ENCODE peak calls at places on chromosomes 16 and 17, in five cellular contexts. One of them, this sample, is unnamed.

GRCh38 chr17:33072421-33073175 is 81.0 kb downstream of the SPACA3 start:
- DNase-seq in H9: no peak
- DNase-seq in IMR-90: no peak
- DNase-seq in mesendoderm: no peak
- DNase-seq in neuronal stem cell: no peak
- DNase-seq in this sample: peak; percentile 1

GRCh38 chr16:14373901-14374300 is 256.2 kb downstream of the PARN start:
- DNase-seq in H9: no peak
- DNase-seq in IMR-90: no peak
- DNase-seq in mesendoderm: no peak
- DNase-seq in neuronal stem cell: no peak
- DNase-seq in this sample: no peak

GRCh38 chr16:81817789-81818304 is 38.8 kb downstream of the PLCG2 start:
- DNase-seq in H9: no peak
- DNase-seq in IMR-90: no peak
- DNase-seq in mesendoderm: no peak
- DNase-seq in neuronal stem cell: no peak
- DNase-seq in this sample: no peak

GRCh38 chr17:48198950-48199541 is 91.5 kb downstream of the SNX11 start:
- DNase-seq in H9: no peak
- DNase-seq in IMR-90: no peak
- DNase-seq in mesendoderm: no peak
- DNase-seq in neuronal stem cell: no peak
- DNase-seq in this sample: peak; percentile 47

GRCh38 chr17:56320443-56320842 is 167.2 kb downstream of the ANKFN1 start:
- DNase-seq in H9: peak; percentile 29
- DNase-seq in IMR-90: peak; percentile 2
- DNase-seq in mesendoderm: peak; percentile 71
- DNase-seq in neuronal stem cell: peak; percentile 58
- DNase-seq in this sample: no peak

GRCh38 chr16:1089822-1090619 is 6.0 kb downstream of the C1QTNF8 start:
- DNase-seq in H9: no peak
- DNase-seq in IMR-90: no peak
- DNase-seq in mesendoderm: no peak
- DNase-seq in neuronal stem cell: no peak
- DNase-seq in this sample: no peak

GRCh38 chr17:27600471-27600870 is 30.5 kb upstream of the LGALS9 start:
- DNase-seq in H9: no peak
- DNase-seq in IMR-90: no peak
- DNase-seq in mesendoderm: no peak
- DNase-seq in neuronal stem cell: no peak
- DNase-seq in this sample: no peak

GRCh38 chr16:85479972-85480726 is 133.0 kb upstream of the GSE1 start:
- DNase-seq in H9: peak; percentile 67
- DNase-seq in IMR-90: no peak
- DNase-seq in mesendoderm: peak; percentile 36
- DNase-seq in neuronal stem cell: no peak
- DNase-seq in this sample: no peak

GRCh38 chr16:50736448-50736847 is 5.4 kb upstream of the CYLD start:
- DNase-seq in H9: no peak
- DNase-seq in IMR-90: no peak
- DNase-seq in mesendoderm: no peak
- DNase-seq in neuronal stem cell: no peak
- DNase-seq in this sample: no peak

GRCh38 chr16:25707982-25708583 is 16.3 kb downstream of the HS3ST4 start:
- DNase-seq in H9: peak; percentile 52
- DNase-seq in IMR-90: no peak
- DNase-seq in mesendoderm: peak; percentile 77
- DNase-seq in neuronal stem cell: no peak
- DNase-seq in this sample: no peak

GRCh38 chr16:71927383-71927782 is 32.1 kb downstream of the IST1 start:
- DNase-seq in H9: no peak
- DNase-seq in IMR-90: peak; percentile 90
- DNase-seq in mesendoderm: peak; percentile 53
- DNase-seq in neuronal stem cell: no peak
- DNase-seq in this sample: peak; percentile 80

GRCh38 chr17:59856859-59857794 is 35.6 kb downstream of the TUBD1 start:
- DNase-seq in H9: no peak
- DNase-seq in IMR-90: no peak
- DNase-seq in mesendoderm: no peak
- DNase-seq in neuronal stem cell: no peak
- DNase-seq in this sample: no peak

GRCh38 chr16:72689851-72690250 is 358.1 kb downstream of the ZFHX3 start:
- DNase-seq in H9: no peak
- DNase-seq in IMR-90: peak; percentile 17
- DNase-seq in mesendoderm: no peak
- DNase-seq in neuronal stem cell: no peak
- DNase-seq in this sample: no peak

GRCh38 chr16:74034862-74035261 is 261.8 kb upstream of the PSMD7 start:
- DNase-seq in H9: no peak
- DNase-seq in IMR-90: peak; percentile 11
- DNase-seq in mesendoderm: peak; percentile 54
- DNase-seq in neuronal stem cell: peak; percentile 36
- DNase-seq in this sample: no peak

GRCh38 chr17:520447-521167 is 168.0 kb upstream of the RPH3AL start:
- DNase-seq in H9: no peak
- DNase-seq in IMR-90: peak; percentile 71
- DNase-seq in mesendoderm: peak; percentile 81
- DNase-seq in neuronal stem cell: no peak
- DNase-seq in this sample: peak; percentile 61

GRCh38 chr17:77227461-77228223 is 86.9 kb downstream of the SEC14L1 start:
- DNase-seq in H9: no peak
- DNase-seq in IMR-90: no peak
- DNase-seq in mesendoderm: no peak
- DNase-seq in neuronal stem cell: no peak
- DNase-seq in this sample: no peak

GRCh38 chr17:1146551-1147265 is 33.1 kb downstream of the ABR start:
- DNase-seq in H9: no peak
- DNase-seq in IMR-90: no peak
- DNase-seq in mesendoderm: no peak
- DNase-seq in neuronal stem cell: no peak
- DNase-seq in this sample: no peak

GRCh38 chr17:63843387-63844292 is 1.2 kb upstream of the SMARCD2 start:
- DNase-seq in H9: no peak
- DNase-seq in IMR-90: peak; percentile 70
- DNase-seq in mesendoderm: no peak
- DNase-seq in neuronal stem cell: no peak
- DNase-seq in this sample: peak; percentile 18

GRCh38 chr16:15865742-15866141 is 8.9 kb upstream of the MYH11 start:
- DNase-seq in H9: no peak
- DNase-seq in IMR-90: peak; percentile 73
- DNase-seq in mesendoderm: no peak
- DNase-seq in neuronal stem cell: no peak
- DNase-seq in this sample: no peak

GRCh38 chr16:7025616-7026190 is 306.9 kb upstream of the RBFOX1 start:
- DNase-seq in H9: peak; percentile 89
- DNase-seq in IMR-90: no peak
- DNase-seq in mesendoderm: peak; percentile 91
- DNase-seq in neuronal stem cell: peak; percentile 88
- DNase-seq in this sample: no peak

GRCh38 chr16:49858200-49859129 is 2.6 kb upstream of the ZNF423 start:
- DNase-seq in H9: peak; percentile 67
- DNase-seq in IMR-90: no peak
- DNase-seq in mesendoderm: peak; percentile 53
- DNase-seq in neuronal stem cell: peak; percentile 58
- DNase-seq in this sample: peak; percentile 35

GRCh38 chr17:17732892-17733670 is 51.8 kb downstream of the RAI1 start:
- DNase-seq in H9: no peak
- DNase-seq in IMR-90: peak; percentile 81
- DNase-seq in mesendoderm: no peak
- DNase-seq in neuronal stem cell: no peak
- DNase-seq in this sample: peak; percentile 57

GRCh38 chr16:81181013-81181720 is 57.3 kb upstream of the BCO1 start:
- DNase-seq in H9: peak; percentile 96
- DNase-seq in IMR-90: peak; percentile 97
- DNase-seq in mesendoderm: peak; percentile 99
- DNase-seq in neuronal stem cell: peak; percentile 90
- DNase-seq in this sample: peak; percentile 98

GRCh38 chr16:31199430-31200041 is 3.0 kb downstream of the PYCARD start:
- DNase-seq in H9: no peak
- DNase-seq in IMR-90: no peak
- DNase-seq in mesendoderm: no peak
- DNase-seq in neuronal stem cell: no peak
- DNase-seq in this sample: no peak

GRCh38 chr16:14458576-14458975 is 171.5 kb downstream of the PARN start:
- DNase-seq in H9: peak; percentile 58
- DNase-seq in IMR-90: no peak
- DNase-seq in mesendoderm: peak; percentile 70
- DNase-seq in neuronal stem cell: no peak
- DNase-seq in this sample: no peak

GRCh38 chr17:81037026-81037782 is 2.3 kb downstream of the BAIAP2 start:
- DNase-seq in H9: no peak
- DNase-seq in IMR-90: no peak
- DNase-seq in mesendoderm: no peak
- DNase-seq in neuronal stem cell: no peak
- DNase-seq in this sample: peak; percentile 26

GRCh38 chr17:77634710-77635109 is 323.8 kb upstream of the TNRC6C start:
- DNase-seq in H9: peak; percentile 25
- DNase-seq in IMR-90: no peak
- DNase-seq in mesendoderm: no peak
- DNase-seq in neuronal stem cell: no peak
- DNase-seq in this sample: no peak

GRCh38 chr17:81339180-81339501 is 44.0 kb upstream of the SLC38A10 start:
- DNase-seq in H9: no peak
- DNase-seq in IMR-90: no peak
- DNase-seq in mesendoderm: peak; percentile 29
- DNase-seq in neuronal stem cell: no peak
- DNase-seq in this sample: no peak

GRCh38 chr16:8639694-8640093 is 18.2 kb downstream of the METTL22 start:
- DNase-seq in H9: no peak
- DNase-seq in IMR-90: no peak
- DNase-seq in mesendoderm: no peak
- DNase-seq in neuronal stem cell: no peak
- DNase-seq in this sample: no peak

GRCh38 chr17:40556884-40557414 is 8.3 kb downstream of the CCR7 start:
- DNase-seq in H9: peak; percentile 31
- DNase-seq in IMR-90: no peak
- DNase-seq in mesendoderm: no peak
- DNase-seq in neuronal stem cell: no peak
- DNase-seq in this sample: peak; percentile 39

GRCh38 chr17:40557531-40558299 is 7.6 kb downstream of the CCR7 start:
- DNase-seq in H9: no peak
- DNase-seq in IMR-90: no peak
- DNase-seq in mesendoderm: no peak
- DNase-seq in neuronal stem cell: no peak
- DNase-seq in this sample: no peak

GRCh38 chr17:40554646-40555295 is 10.5 kb downstream of the CCR7 start:
- DNase-seq in H9: peak; percentile 36
- DNase-seq in IMR-90: no peak
- DNase-seq in mesendoderm: no peak
- DNase-seq in neuronal stem cell: no peak
- DNase-seq in this sample: no peak

GRCh38 chr17:40555296-40556190 is 9.7 kb downstream of the CCR7 start:
- DNase-seq in H9: no peak
- DNase-seq in IMR-90: no peak
- DNase-seq in mesendoderm: no peak
- DNase-seq in neuronal stem cell: no peak
- DNase-seq in this sample: no peak

DNA sequence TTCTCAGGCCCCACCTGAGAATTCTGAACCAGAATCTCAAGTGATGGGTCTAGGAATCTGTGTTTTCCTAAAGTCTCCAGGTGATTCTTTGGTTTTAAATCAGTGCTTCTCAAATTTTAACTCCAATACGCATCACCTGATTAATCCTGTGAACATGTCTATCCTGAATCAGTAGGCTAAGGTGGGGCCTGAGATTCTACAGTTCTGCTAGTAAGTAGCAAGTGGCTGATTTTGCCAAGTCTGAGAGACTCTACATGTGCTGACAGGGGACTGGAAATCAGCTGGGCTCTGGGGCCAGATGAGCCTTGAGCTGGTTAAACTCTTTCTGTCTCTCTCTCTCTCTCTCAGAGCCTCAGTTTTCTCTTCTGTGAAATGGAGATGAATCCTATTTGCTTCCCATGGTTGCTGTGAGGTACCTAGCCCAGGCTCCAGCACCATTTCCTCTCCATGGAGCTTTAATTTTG is 9.0 kb downstream of the CCR7 start:
- DNase-seq in H9: no peak
- DNase-seq in IMR-90: no peak
- DNase-seq in mesendoderm: no peak
- DNase-seq in neuronal stem cell: no peak
- DNase-seq in this sample: no peak
- H3K79me1 ChIP-seq in H9: no peaks in the 10 kb centered on the region
- H3K79me1 ChIP-seq in IMR-90: peaks cover 29% of the 10 kb centered on the region
- H3K79me1 ChIP-seq in mesendoderm: no peaks in the 10 kb centered on the region
- H3K79me1 ChIP-seq in neuronal stem cell: no peaks in the 10 kb centered on the region
- H3K79me1 ChIP-seq in this sample: no peaks in the 10 kb centered on the region

GRCh38 chr16:12985516-12985915 is 84.1 kb downstream of the SHISA9 start:
- DNase-seq in H9: no peak
- DNase-seq in IMR-90: no peak
- DNase-seq in mesendoderm: no peak
- DNase-seq in neuronal stem cell: no peak
- DNase-seq in this sample: no peak
- H3K79me1 ChIP-seq in H9: no peaks in the 10 kb centered on the region
- H3K79me1 ChIP-seq in IMR-90: no peaks in the 10 kb centered on the region
- H3K79me1 ChIP-seq in mesendoderm: peaks cover 14% of the 10 kb centered on the region
- H3K79me1 ChIP-seq in neuronal stem cell: no peaks in the 10 kb centered on the region
- H3K79me1 ChIP-seq in this sample: no peaks in the 10 kb centered on the region

DNA sequence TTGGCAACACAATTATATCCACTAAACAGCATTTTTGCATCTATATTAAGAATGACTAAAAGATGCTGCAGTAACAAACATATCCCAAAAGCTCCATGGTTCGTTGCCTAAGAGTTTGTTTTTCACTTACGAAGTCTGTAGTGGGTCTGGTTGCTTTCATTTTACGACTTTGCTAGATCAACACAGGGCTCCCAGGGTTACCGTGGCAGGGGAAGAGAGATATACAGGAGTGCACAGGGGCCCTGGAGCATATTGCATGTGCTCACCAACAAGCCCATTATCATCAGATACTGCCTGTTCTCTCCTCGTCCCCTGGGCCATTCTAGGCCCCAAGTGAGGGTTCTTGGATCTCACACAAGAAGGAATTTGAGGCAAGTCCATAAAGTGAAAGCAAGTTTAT is 3.1 kb upstream of the MMP2 start:
- DNase-seq in H9: no peak
- DNase-seq in IMR-90: no peak
- DNase-seq in mesendoderm: peak; percentile 19
- DNase-seq in neuronal stem cell: no peak
- DNase-seq in this sample: peak; percentile 49
- H3K79me1 ChIP-seq in H9: no peaks in the 10 kb centered on the region
- H3K79me1 ChIP-seq in IMR-90: peaks cover 15% of the 10 kb centered on the region
- H3K79me1 ChIP-seq in mesendoderm: no peaks in the 10 kb centered on the region
- H3K79me1 ChIP-seq in neuronal stem cell: no peaks in the 10 kb centered on the region
- H3K79me1 ChIP-seq in this sample: peaks cover 4% of the 10 kb centered on the region

GRCh38 chr16:66731101-66731500 is 20.3 kb downstream of the DYNC1LI2 start:
- DNase-seq in H9: no peak
- DNase-seq in IMR-90: no peak
- DNase-seq in mesendoderm: no peak
- DNase-seq in neuronal stem cell: no peak
- DNase-seq in this sample: no peak
- H3K79me1 ChIP-seq in H9: no peaks in the 10 kb centered on the region
- H3K79me1 ChIP-seq in IMR-90: peaks cover 41% of the 10 kb centered on the region
- H3K79me1 ChIP-seq in mesendoderm: peaks cover 7% of the 10 kb centered on the region
- H3K79me1 ChIP-seq in neuronal stem cell: no peaks in the 10 kb centered on the region
- H3K79me1 ChIP-seq in this sample: peaks cover 48% of the 10 kb centered on the region

This sample was measured in mesenchymal stem cell.